ENCODE peak calls at places on chromosomes 16 and 17, in four cellular contexts. One of them, this sample, is unnamed.

GRCh38 chr17:41734139-41734948 is at the start of gene HAP1:
- DNase-seq in fibroblast of lung: peak; percentile 17
- DNase-seq in CD8-positive, alpha-beta memory T cell: no peak
- DNase-seq in mesendoderm: peak; percentile 69
- DNase-seq in this sample: no peak

GRCh38 chr16:27033281-27033680 is 33.4 kb upstream of the C16orf82 start:
- DNase-seq in fibroblast of lung: no peak
- DNase-seq in CD8-positive, alpha-beta memory T cell: no peak
- DNase-seq in mesendoderm: no peak
- DNase-seq in this sample: no peak

GRCh38 chr16:19375561-19376158 is 42.0 kb upstream of the TMC5 start:
- DNase-seq in fibroblast of lung: peak; percentile 77
- DNase-seq in CD8-positive, alpha-beta memory T cell: no peak
- DNase-seq in mesendoderm: peak; percentile 53
- DNase-seq in this sample: no peak

GRCh38 chr17:9181640-9182039 is 160.3 kb downstream of the NTN1 start:
- DNase-seq in fibroblast of lung: no peak
- DNase-seq in CD8-positive, alpha-beta memory T cell: no peak
- DNase-seq in mesendoderm: no peak
- DNase-seq in this sample: no peak

GRCh38 chr16:27690604-27691003 is 140.7 kb downstream of the KATNIP start:
- DNase-seq in fibroblast of lung: peak; percentile 11
- DNase-seq in CD8-positive, alpha-beta memory T cell: no peak
- DNase-seq in mesendoderm: peak; percentile 37
- DNase-seq in this sample: no peak

GRCh38 chr16:84497418-84497817 is 7.0 kb downstream of the MEAK7 start:
- DNase-seq in fibroblast of lung: no peak
- DNase-seq in CD8-positive, alpha-beta memory T cell: no peak
- DNase-seq in mesendoderm: no peak
- DNase-seq in this sample: no peak

GRCh38 chr17:41008811-41009210 is at the start of gene KRTAP3-1:
- DNase-seq in fibroblast of lung: no peak
- DNase-seq in CD8-positive, alpha-beta memory T cell: no peak
- DNase-seq in mesendoderm: no peak
- DNase-seq in this sample: no peak

GRCh38 chr17:77382966-77383612 is 242.3 kb downstream of the SEC14L1 start:
- DNase-seq in fibroblast of lung: peak; percentile 96
- DNase-seq in CD8-positive, alpha-beta memory T cell: no peak
- DNase-seq in mesendoderm: peak; percentile 45
- DNase-seq in this sample: no peak

GRCh38 chr16:17287401-17287800 is 183.4 kb downstream of the XYLT1 start:
- DNase-seq in fibroblast of lung: no peak
- DNase-seq in CD8-positive, alpha-beta memory T cell: no peak
- DNase-seq in mesendoderm: no peak
- DNase-seq in this sample: no peak

GRCh38 chr17:46857600-46857999 is 6.2 kb downstream of the WNT9B start:
- DNase-seq in fibroblast of lung: no peak
- DNase-seq in CD8-positive, alpha-beta memory T cell: no peak
- DNase-seq in mesendoderm: no peak
- DNase-seq in this sample: no peak

GRCh38 chr17:77117415-77117814 is 23.4 kb upstream of the SEC14L1 start:
- DNase-seq in fibroblast of lung: peak; percentile 38
- DNase-seq in CD8-positive, alpha-beta memory T cell: no peak
- DNase-seq in mesendoderm: no peak
- DNase-seq in this sample: no peak

GRCh38 chr17:33328129-33328528 is 35.0 kb upstream of the ASIC2 start:
- DNase-seq in fibroblast of lung: no peak
- DNase-seq in CD8-positive, alpha-beta memory T cell: no peak
- DNase-seq in mesendoderm: peak; percentile 51
- DNase-seq in this sample: no peak

GRCh38 chr16:66740010-66740409 is 11.4 kb downstream of the DYNC1LI2 start:
- DNase-seq in fibroblast of lung: peak; percentile 49
- DNase-seq in CD8-positive, alpha-beta memory T cell: no peak
- DNase-seq in mesendoderm: peak; percentile 64
- DNase-seq in this sample: no peak

GRCh38 chr16:89478576-89479221 is 11.7 kb downstream of the ANKRD11 start:
- DNase-seq in fibroblast of lung: no peak
- DNase-seq in CD8-positive, alpha-beta memory T cell: no peak
- DNase-seq in mesendoderm: peak; percentile 95
- DNase-seq in this sample: no peak

GRCh38 chr16:70018254-70018653 is 67.1 kb downstream of the CLEC18A start:
- DNase-seq in fibroblast of lung: no peak
- DNase-seq in CD8-positive, alpha-beta memory T cell: peak; percentile 78
- DNase-seq in mesendoderm: peak; percentile 81
- DNase-seq in this sample: no peak

GRCh38 chr17:28547623-28548416 is 4.6 kb downstream of the UNC119 start:
- DNase-seq in fibroblast of lung: peak; percentile 69
- DNase-seq in CD8-positive, alpha-beta memory T cell: peak; percentile 70
- DNase-seq in mesendoderm: peak; percentile 84
- DNase-seq in this sample: no peak
- H3K27ac ChIP-seq in fibroblast of lung: no peak overlapping the region
- H3K27ac ChIP-seq in CD8-positive, alpha-beta memory T cell: no peak overlapping the region
- H3K27ac ChIP-seq in mesendoderm: no peak overlapping the region
- H3K27ac ChIP-seq in this sample: no peak overlapping the region

GRCh38 chr17:57508706-57509105 is 236.4 kb downstream of the CCDC182 start:
- DNase-seq in fibroblast of lung: no peak
- DNase-seq in CD8-positive, alpha-beta memory T cell: no peak
- DNase-seq in mesendoderm: no peak
- DNase-seq in this sample: no peak

GRCh38 chr17:57505841-57506240 is 239.3 kb downstream of the CCDC182 start:
- DNase-seq in fibroblast of lung: no peak
- DNase-seq in CD8-positive, alpha-beta memory T cell: no peak
- DNase-seq in mesendoderm: no peak
- DNase-seq in this sample: no peak

GRCh38 chr17:57502696-57503307 is 242.3 kb downstream of the CCDC182 start:
- DNase-seq in fibroblast of lung: no peak
- DNase-seq in CD8-positive, alpha-beta memory T cell: no peak
- DNase-seq in mesendoderm: no peak
- DNase-seq in this sample: no peak

GRCh38 chr17:57507828-57508227 is 237.3 kb downstream of the CCDC182 start:
- DNase-seq in fibroblast of lung: no peak
- DNase-seq in CD8-positive, alpha-beta memory T cell: no peak
- DNase-seq in mesendoderm: no peak
- DNase-seq in this sample: no peak

GRCh38 chr17:57506253-57506911 is 238.7 kb downstream of the CCDC182 start:
- DNase-seq in fibroblast of lung: no peak
- DNase-seq in CD8-positive, alpha-beta memory T cell: no peak
- DNase-seq in mesendoderm: no peak
- DNase-seq in this sample: no peak
- H3K27ac ChIP-seq in fibroblast of lung: no peak overlapping the region
- H3K27ac ChIP-seq in CD8-positive, alpha-beta memory T cell: no peak overlapping the region
- H3K27ac ChIP-seq in mesendoderm: no peak overlapping the region
- H3K27ac ChIP-seq in this sample: no peak overlapping the region

DNA sequence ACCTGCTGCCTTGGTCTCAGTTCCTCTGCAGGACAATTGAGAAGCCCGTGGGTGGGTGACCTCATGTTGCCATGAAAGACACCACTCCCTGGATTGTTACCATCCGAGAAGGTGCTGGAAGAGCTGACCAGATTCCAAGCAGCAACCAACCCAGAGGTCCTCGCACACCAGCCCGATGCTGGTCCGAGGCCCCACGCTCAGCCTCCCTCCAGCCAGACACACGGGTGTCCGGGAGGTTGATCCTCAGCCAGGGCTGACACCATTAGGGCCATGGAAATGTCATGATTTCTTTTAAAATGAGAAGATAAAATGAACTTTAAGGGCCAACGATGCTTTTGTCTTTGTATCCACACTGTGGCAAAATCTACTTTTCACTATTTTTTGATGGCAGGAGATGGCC is 242.3 kb downstream of the RBFOX3 start:
- DNase-seq in fibroblast of lung: no peak
- DNase-seq in CD8-positive, alpha-beta memory T cell: no peak
- DNase-seq in mesendoderm: no peak
- DNase-seq in this sample: no peak
- H3K27ac ChIP-seq in fibroblast of lung: no peak overlapping the region
- H3K27ac ChIP-seq in CD8-positive, alpha-beta memory T cell: no peak overlapping the region
- H3K27ac ChIP-seq in mesendoderm: no peak overlapping the region
- H3K27ac ChIP-seq in this sample: no peak overlapping the region

GRCh38 chr16:81693047-81693446 is 86.0 kb upstream of the PLCG2 start:
- DNase-seq in fibroblast of lung: peak; percentile 41
- DNase-seq in CD8-positive, alpha-beta memory T cell: no peak
- DNase-seq in mesendoderm: no peak
- DNase-seq in this sample: no peak

GRCh38 chr16:81693467-81694303 is 85.4 kb upstream of the PLCG2 start:
- DNase-seq in fibroblast of lung: peak; percentile 74
- DNase-seq in CD8-positive, alpha-beta memory T cell: no peak
- DNase-seq in mesendoderm: no peak
- DNase-seq in this sample: no peak

GRCh38 chr16:81696136-81696958 is 82.7 kb upstream of the PLCG2 start:
- DNase-seq in fibroblast of lung: no peak
- DNase-seq in CD8-positive, alpha-beta memory T cell: no peak
- DNase-seq in mesendoderm: no peak
- DNase-seq in this sample: no peak

GRCh38 chr16:81695431-81695890 is 83.6 kb upstream of the PLCG2 start:
- DNase-seq in fibroblast of lung: no peak
- DNase-seq in CD8-positive, alpha-beta memory T cell: no peak
- DNase-seq in mesendoderm: no peak
- DNase-seq in this sample: no peak

DNA sequence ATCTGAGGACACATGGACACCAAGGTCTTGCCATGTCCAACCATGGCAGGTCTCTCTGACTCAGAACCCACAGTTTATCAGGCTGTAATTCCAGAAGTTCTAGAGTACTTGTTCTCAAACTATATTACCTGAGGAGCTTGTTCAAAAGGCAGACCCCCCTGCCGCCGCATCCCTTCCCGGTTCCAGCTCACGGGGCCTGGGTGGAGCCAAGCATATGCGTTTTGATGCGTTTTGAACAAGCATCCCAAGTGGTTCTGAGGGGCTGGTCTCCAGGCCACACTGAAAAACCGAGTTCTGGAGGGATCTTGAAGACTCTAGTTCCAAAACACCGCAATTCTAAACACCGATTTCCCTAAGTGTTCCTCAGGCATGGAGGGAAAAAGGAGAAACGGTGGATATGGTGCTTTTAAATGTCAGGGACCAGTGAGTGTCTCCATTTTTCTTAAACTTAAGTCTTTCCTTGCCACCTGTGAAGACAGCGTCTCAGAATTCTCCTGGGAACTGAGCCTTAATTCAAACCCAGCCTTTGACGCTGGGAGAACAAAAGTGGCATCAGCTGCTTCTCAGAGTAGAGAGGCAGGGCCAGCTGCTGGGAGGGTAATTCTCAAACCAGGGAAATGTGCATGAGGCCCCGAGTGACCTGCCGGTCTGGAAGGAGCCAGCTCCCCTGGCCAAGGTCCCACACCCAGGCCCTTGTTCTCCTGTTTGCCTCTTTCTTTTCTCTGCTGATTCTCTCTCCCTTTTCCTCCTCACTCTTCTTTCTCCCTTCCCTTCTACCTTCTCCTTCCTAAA is 84.4 kb upstream of the PLCG2 start:
- DNase-seq in fibroblast of lung: no peak
- DNase-seq in CD8-positive, alpha-beta memory T cell: no peak
- DNase-seq in mesendoderm: no peak
- DNase-seq in this sample: no peak
- H3K27ac ChIP-seq in fibroblast of lung: no peak overlapping the region
- H3K27ac ChIP-seq in CD8-positive, alpha-beta memory T cell: no peak overlapping the region
- H3K27ac ChIP-seq in mesendoderm: no peak overlapping the region
- H3K27ac ChIP-seq in this sample: peak overlapping the region; percentile 13

DNA sequence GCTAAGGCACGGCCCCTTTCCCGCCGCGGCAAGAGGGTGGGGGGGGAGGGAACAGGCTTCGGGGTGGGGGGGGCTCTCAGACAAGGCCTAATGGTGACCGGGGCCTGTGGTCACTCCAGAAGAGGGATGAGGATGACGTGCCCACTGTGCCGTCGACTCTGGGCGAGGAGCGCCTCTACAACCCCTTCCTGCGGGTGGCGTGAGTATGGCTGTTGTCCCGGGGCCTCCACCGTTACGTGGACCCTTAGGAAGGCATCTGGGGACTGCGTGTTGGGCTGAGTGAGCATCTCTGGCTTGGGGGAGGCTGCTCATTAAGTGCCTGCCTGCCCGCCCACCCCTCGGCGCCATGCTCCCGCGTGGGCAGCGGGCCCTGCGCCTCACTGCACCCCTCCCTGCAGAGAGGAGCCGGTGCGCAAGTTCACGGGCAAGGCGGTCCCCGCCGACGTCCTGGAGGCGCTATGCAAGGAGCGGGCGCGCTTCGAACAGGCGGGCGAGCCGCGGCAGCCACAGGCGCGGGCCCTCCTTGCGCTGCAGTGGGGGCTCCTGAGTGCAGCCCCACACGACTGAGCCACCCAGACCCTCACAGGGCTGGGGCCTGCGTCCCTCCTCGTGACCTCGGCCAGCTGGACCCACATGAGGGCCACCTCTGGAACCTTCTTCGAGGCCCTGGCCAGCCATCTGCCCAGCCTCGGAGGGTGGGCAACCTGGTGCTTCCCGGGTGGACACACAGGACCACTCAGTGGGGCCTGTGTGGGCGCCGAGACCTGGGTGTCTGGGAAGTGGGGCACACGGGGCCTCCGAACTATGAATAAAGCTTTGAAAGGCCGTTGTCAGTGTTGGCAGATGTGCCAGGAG is 2.2 kb downstream of the HAGHL start:
- DNase-seq in fibroblast of lung: no peak
- DNase-seq in CD8-positive, alpha-beta memory T cell: no peak
- DNase-seq in mesendoderm: peak; percentile 24
- DNase-seq in this sample: no peak
- H3K27ac ChIP-seq in fibroblast of lung: no peak overlapping the region
- H3K27ac ChIP-seq in CD8-positive, alpha-beta memory T cell: peak overlapping the region; percentile 38
- H3K27ac ChIP-seq in mesendoderm: no peak overlapping the region
- H3K27ac ChIP-seq in this sample: no peak overlapping the region

DNA sequence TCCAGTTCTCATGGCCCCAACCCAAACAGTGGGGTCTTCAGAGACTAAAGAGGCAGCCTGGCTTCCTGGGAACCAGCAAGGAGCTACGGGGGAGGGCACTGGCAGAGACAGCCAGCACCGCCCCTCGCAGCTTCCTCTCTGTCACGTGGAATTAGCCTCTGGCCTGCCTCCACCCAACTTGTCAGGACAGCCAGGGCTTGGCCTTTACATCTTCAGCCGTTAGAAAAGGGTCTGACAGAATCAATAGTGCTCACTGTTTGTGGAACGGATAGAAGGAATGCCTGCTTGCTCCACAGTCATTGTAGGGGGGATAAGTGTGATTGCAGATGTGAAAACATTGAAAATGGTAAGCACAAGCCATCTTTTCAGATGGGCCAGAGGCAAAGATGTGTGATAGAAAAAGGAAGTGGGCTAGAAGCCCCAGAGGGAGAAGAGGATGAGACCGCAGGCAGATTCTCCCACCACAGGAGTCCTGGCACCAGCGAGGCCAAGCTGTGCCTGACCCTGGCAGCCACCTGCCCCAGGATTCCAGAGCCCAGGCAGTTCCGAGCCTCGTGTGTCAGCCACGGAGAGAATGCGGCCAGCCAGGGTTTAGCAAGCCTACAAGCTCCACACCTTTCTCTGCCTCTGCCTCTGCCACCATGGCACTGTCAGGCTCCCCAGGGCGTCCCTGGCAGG is 18.6 kb downstream of the GRIN2C start:
- DNase-seq in fibroblast of lung: peak; percentile 29
- DNase-seq in CD8-positive, alpha-beta memory T cell: no peak
- DNase-seq in mesendoderm: peak; percentile 34
- DNase-seq in this sample: no peak
- H3K27ac ChIP-seq in fibroblast of lung: no peak overlapping the region
- H3K27ac ChIP-seq in CD8-positive, alpha-beta memory T cell: no peak overlapping the region
- H3K27ac ChIP-seq in mesendoderm: no peak overlapping the region
- H3K27ac ChIP-seq in this sample: no peak overlapping the region